ENCODE peak calls at places on chromosomes 1 and 21, in four cellular contexts. Z is CD4-positive, alpha-beta memory T cell; K is fibroblast of lung; T is astrocyte. Y is an unnamed sample.

GRCh38 chr1:33634806-33635205 is 162.4 kb downstream of the ZSCAN20 start:
- DNase-seq in K (no peak), Z (no peak), T (no peak), Y (peak)

GRCh38 chr1:238457610-238458009 is 566.9 kb upstream of the ZP4 start:
- DNase-seq in T (peak), K (no peak), Z (no peak), Y (no peak)

GRCh38 chr1:118291686-118292085 is 106.7 kb upstream of the SPAG17 start:
- DNase-seq in K (no peak), Z (no peak), T (no peak), Y (no peak)

GRCh38 chr1:38013027-38013588 is 574 bp downstream of the UTP11 start:
- DNase-seq in Z (no peak), K (peak), T (peak), Y (no peak)

GRCh38 chr1:147560756-147561472 is 19.6 kb downstream of the BCL9 start:
- DNase-seq in K (no peak), Z (no peak), T (no peak), Y (no peak)

GRCh38 chr21:39644069-39644468 is 31.3 kb downstream of the B3GALT5 start:
- DNase-seq in K (no peak), Z (no peak), T (no peak), Y (no peak)

GRCh38 chr1:246875041-246876026 is 56.4 kb downstream of the AHCTF1 start:
- DNase-seq in Z (no peak), K (peak), T (peak), Y (peak)

GRCh38 chr1:41925712-41926111 is 7.0 kb upstream of the HIVEP3 start:
- DNase-seq in Z (no peak), K (peak), T (no peak), Y (no peak)

GRCh38 chr1:8321612-8322011 is 3.7 kb downstream of the SLC45A1 start:
- DNase-seq in Z (no peak), K (no peak), T (no peak), Y (no peak)

GRCh38 chr21:34661848-34662247 is 6.9 kb upstream of the CLIC6 start:
- DNase-seq in T (no peak), Z (no peak), K (no peak), Y (no peak)

GRCh38 chr1:246797157-246797556 is 72.9 kb downstream of the SCCPDH start:
- DNase-seq in T (no peak), K (no peak), Z (no peak), Y (no peak)

GRCh38 chr1:156214024-156214748 is 1.4 kb downstream of the PMF1 start:
- DNase-seq in K (peak), T (peak), Z (no peak), Y (no peak)

GRCh38 chr1:195908121-195908520 is 700.1 kb downstream of the KCNT2 start:
- DNase-seq in Z (no peak), K (peak), T (peak), Y (no peak)

GRCh38 chr1:216433175-216433574 is 9.9 kb upstream of the USH2A start:
- DNase-seq in K (no peak), Z (no peak), T (no peak), Y (no peak)

GRCh38 chr21:44380876-44381275 is 27.5 kb downstream of the TRPM2 start:
- DNase-seq in Z (no peak), T (no peak), K (no peak), Y (no peak)

GRCh38 chr1:237341391-237341790 is 299.4 kb downstream of the RYR2 start:
- DNase-seq in Z (no peak), T (no peak), K (no peak), Y (no peak)

GRCh38 chr1:47558601-47559593 is 121.1 kb downstream of the FOXD2 start:
- DNase-seq in Z (no peak), K (no peak), T (no peak), Y (no peak)

GRCh38 chr1:245153081-245153644 is 1.6 kb upstream of the KIF26B start:
- DNase-seq in T (peak), K (peak), Z (peak), Y (peak)

GRCh38 chr21:36606292-36606982 is 92.5 kb upstream of the SIM2 start:
- DNase-seq in K (no peak), T (no peak), Z (no peak), Y (no peak)

GRCh38 chr1:229229721-229230135 is 41.2 kb upstream of the RAB4A start:
- DNase-seq in T (no peak), K (peak), Z (no peak), Y (no peak)

GRCh38 chr1:169326644-169327316 is 40.8 kb downstream of the NME7 start:
- DNase-seq in Z (no peak), T (peak), K (peak), Y (no peak)

GRCh38 chr1:37692834-37693175 is 489 bp downstream of the CDCA8 start:
- DNase-seq in K (no peak), Z (no peak), T (no peak), Y (no peak)

GRCh38 chr21:45427331-45428271 is 22.6 kb downstream of the COL18A1 start:
- DNase-seq in K (peak), Z (no peak), T (peak), Y (peak)